ENCODE peak calls at places on chromosomes 6 and 20, in four cellular contexts. V is hepatocyte, F is ovary, S is bronchial epithelial cell. I is an unnamed sample.

GRCh38 chr20:49562341-49563014 is 5.5 kb downstream of the PTGIS start:
- DNase-seq in V (peak; percentile 41), F (peak; percentile 91), S (no peak), I (no peak)

GRCh38 chr6:160146454-160147145 is 25.0 kb downstream of the SLC22A1 start:
- DNase-seq in V (no peak), F (no peak), S (no peak), I (no peak)

GRCh38 chr6:156695747-156696146 is 81.4 kb upstream of the ARID1B start:
- DNase-seq in V (no peak), F (no peak), S (no peak), I (peak; percentile 2)

GRCh38 chr6:33118525-33119123 is 42.8 kb downstream of the HLA-DPB1 start:
- DNase-seq in V (peak; percentile 69), F (no peak), S (peak; percentile 46), I (peak; percentile 53)

GRCh38 chr20:51156796-51157119 is 133.9 kb upstream of the KCNG1 start:
- DNase-seq in V (no peak), F (no peak), S (no peak), I (no peak)

GRCh38 chr6:10446548-10446947 is 31.7 kb upstream of the TFAP2A start:
- DNase-seq in V (no peak), F (no peak), S (no peak), I (no peak)

GRCh38 chr20:32535316-32535952 is 49.7 kb downstream of the NOL4L start:
- DNase-seq in V (no peak), F (no peak), S (no peak), I (no peak)

GRCh38 chr20:1390552-1391403 is 2.1 kb downstream of the FKBP1A start:
- DNase-seq in V (no peak), F (no peak), S (no peak), I (no peak)

GRCh38 chr20:50339196-50339901 is 148.7 kb downstream of the CEBPB start:
- DNase-seq in V (no peak), F (peak; percentile 53), S (no peak), I (peak; percentile 50)

GRCh38 chr6:92892626-92893025 is 526.7 kb downstream of the EPHA7 start:
- DNase-seq in V (no peak), F (no peak), S (peak; percentile 69), I (peak; percentile 72)

GRCh38 chr6:132198040-132198439 is 203.2 kb downstream of the MOXD1 start:
- DNase-seq in V (no peak), F (no peak), S (no peak), I (no peak)

GRCh38 chr6:79833264-79833663 is 114.1 kb downstream of the ELOVL4 start:
- DNase-seq in V (peak; percentile 40), F (no peak), S (no peak), I (peak; percentile 27)

GRCh38 chr6:156391977-156392376 is 385.2 kb upstream of the ARID1B start:
- DNase-seq in V (no peak), F (no peak), S (no peak), I (no peak)

GRCh38 chr6:118678866-118679265 is 27.5 kb upstream of the CEP85L start:
- DNase-seq in V (no peak), F (no peak), S (peak; percentile 42), I (peak; percentile 36)

GRCh38 chr6:170026272-170027110 is 264.4 kb downstream of the DLL1 start:
- DNase-seq in V (peak; percentile 60), F (no peak), S (peak; percentile 93), I (peak; percentile 96)

GRCh38 chr20:5113615-5113986 is 6.2 kb downstream of the PCNA start:
- DNase-seq in V (no peak), F (no peak), S (no peak), I (no peak)

GRCh38 chr6:134026597-134026996 is 25.8 kb downstream of the SLC2A12 start:
- DNase-seq in V (peak; percentile 23), F (no peak), S (peak; percentile 81), I (peak; percentile 65)

GRCh38 chr6:13664703-13665352 is 46.8 kb downstream of the RANBP9 start:
- DNase-seq in V (no peak), F (no peak), S (peak; percentile 13), I (peak; percentile 7)
- H3K4me3 ChIP-seq in V (no peak overlapping the region), F (no peak overlapping the region), S (no peak overlapping the region), I (no peak overlapping the region)

GRCh38 chr20:42027746-42028268 is 409.6 kb upstream of the CHD6 start:
- DNase-seq in V (no peak), F (no peak), S (no peak), I (no peak)
- TF ChIP-seq CTCF in V (peak; percentile 16), F (no peak), S (no peak), I (no peak)

DNA sequence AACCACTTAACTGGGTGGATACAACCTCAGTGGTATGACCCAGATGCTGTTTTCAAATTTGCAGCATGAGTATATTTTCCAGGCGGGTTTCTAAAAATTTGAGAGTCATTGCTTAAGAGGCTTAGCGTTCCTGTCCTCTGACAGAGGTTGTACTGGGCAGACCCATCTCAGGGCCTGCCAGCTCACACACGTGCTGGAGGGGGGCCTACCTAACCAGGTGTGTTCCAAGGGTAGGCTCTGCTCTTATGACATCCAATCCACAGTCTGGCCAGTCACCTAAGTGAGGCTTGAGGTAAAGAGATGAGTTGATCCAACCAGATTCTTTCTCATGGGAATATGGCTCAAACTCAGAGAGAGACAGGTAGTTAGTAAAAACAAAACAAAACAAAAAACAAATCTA is 1.3 kb downstream of the LYRM4 start:
- DNase-seq in V (no peak), F (no peak), S (no peak), I (peak; percentile 32)
- H3K4me3 ChIP-seq in V (no peak overlapping the region), F (peak overlapping the region; percentile 89), S (no peak overlapping the region), I (peak overlapping the region; percentile 66)

DNA sequence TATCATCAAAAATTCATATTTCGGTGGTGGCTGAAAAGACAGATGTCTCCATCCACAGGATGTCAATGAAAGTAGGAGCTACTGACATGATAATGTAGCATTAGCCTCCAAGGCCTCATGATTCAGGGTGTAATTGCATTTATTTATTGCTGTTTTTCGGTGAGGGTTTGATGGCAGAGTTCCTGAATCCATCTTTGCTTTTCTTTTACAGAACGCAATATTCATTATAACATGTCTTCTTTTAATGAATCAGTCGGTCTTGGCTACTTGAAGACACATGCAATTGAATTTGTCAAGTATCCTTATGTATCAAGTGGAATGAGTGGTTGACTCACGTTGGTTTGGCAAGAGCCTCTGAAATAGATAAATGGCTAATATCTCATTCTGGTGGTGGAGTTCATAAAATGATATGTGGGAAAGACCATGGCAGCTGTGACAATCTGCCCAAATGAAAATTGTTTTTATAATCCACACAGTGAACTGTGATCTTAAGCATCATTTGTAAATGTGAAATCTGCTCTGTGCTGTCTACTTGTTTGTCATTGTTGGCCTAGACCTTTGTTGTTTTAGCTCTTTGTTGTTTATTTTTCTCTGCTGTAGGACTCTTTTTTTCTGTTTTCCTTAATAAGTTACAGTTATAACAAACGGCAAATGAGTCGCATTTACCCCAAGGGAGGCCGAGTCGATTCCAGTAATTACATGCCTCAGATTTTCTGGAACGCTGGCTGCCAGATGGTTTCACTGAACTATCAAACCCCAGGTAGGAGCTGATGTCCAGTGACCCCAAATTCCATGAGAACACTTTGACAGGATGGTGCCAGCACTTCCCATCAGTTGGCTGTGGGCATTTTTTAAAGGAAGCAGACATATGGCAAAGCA is 105.7 kb upstream of the LAMP5 start:
- DNase-seq in V (no peak), F (no peak), S (peak; percentile 66), I (peak; percentile 56)
- TF ChIP-seq CTCF in V (no peak), F (no peak), S (no peak), I (no peak)

GRCh38 chr20:53941680-53942079 is 128.7 kb downstream of the BCAS1 start:
- DNase-seq in V (no peak), F (no peak), S (no peak), I (no peak)
- H3K4me3 ChIP-seq in V (no peak overlapping the region), F (no peak overlapping the region), S (no peak overlapping the region), I (no peak overlapping the region)

GRCh38 chr6:88975369-88975768 is 12.0 kb upstream of the RNGTT start:
- DNase-seq in V (no peak), F (no peak), S (no peak), I (no peak)
- TF ChIP-seq CTCF in V (no peak), F (no peak), S (no peak), I (no peak)